ENCODE peak calls at places on chromosomes 7 and 10, in four cellular contexts. E, L, H and X are unnamed samples. For H3K36me3, the result is how much of the 10 kb centered on the place peaks cover.

GRCh38 chr10:78169214-78169613 is 135.6 kb downstream of the RPS24 start:
- DNase-seq in L (no peak), H (no peak), E (no peak), X (no peak)

GRCh38 chr7:42414961-42415505 is 178.0 kb upstream of the GLI3 start:
- DNase-seq in H (no peak), L (peak), E (no peak), X (no peak)

GRCh38 chr7:90579181-90579688 is 16.9 kb upstream of the CDK14 start:
- DNase-seq in E (no peak), L (peak), H (no peak), X (peak)

GRCh38 chr10:106705576-106706526 is 458.7 kb downstream of the SORCS1 start:
- DNase-seq in L (peak), H (peak), E (no peak), X (no peak)

GRCh38 chr7:83851551-83851950 is 202.6 kb upstream of the SEMA3E start:
- DNase-seq in L (no peak), H (no peak), E (no peak), X (no peak)

GRCh38 chr7:49773082-49773938 is at the start of gene VWC2:
- DNase-seq in E (no peak), L (no peak), H (no peak), X (no peak)

GRCh38 chr10:3622845-3623621 is 162.0 kb downstream of the KLF6 start:
- DNase-seq in E (no peak), H (no peak), L (no peak), X (peak)

GRCh38 chr7:82803411-82803810 is 359.3 kb downstream of the PCLO start:
- DNase-seq in E (no peak), L (no peak), H (no peak), X (no peak)

GRCh38 chr7:149828357-149829309 is 9.5 kb upstream of the ZNF862 start:
- DNase-seq in H (no peak), E (no peak), L (no peak), X (no peak)

GRCh38 chr10:93550634-93551033 is 15.8 kb upstream of the FFAR4 start:
- DNase-seq in L (no peak), H (peak), E (no peak), X (no peak)

GRCh38 chr7:43232376-43232775 is 119.9 kb downstream of the HECW1 start:
- DNase-seq in L (no peak), H (no peak), E (no peak), X (no peak)

GRCh38 chr7:35802102-35802466 is 1.2 kb downstream of the SEPTIN7 start:
- DNase-seq in L (no peak), H (no peak), E (no peak), X (no peak)

GRCh38 chr7:97818066-97818663 is 54.0 kb downstream of the ASNS start:
- DNase-seq in H (no peak), E (no peak), L (no peak), X (no peak)

DNA sequence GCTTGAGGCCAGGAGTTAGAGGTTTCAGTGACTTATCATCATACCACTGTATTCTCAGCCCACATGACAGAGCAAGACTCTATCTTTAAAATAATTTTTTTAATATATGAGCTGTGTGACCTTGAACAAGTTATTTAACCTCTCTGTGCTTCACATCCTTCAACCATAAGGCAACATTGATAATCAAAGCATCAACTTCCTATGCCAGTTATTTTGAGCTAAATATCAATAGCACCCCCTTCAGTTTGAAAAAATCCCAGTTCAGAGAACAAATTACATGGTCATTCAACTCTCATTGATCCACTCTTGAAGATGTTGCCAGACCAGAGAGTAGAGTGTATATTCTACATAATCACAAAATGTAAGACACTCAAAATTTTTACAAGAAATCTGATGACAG is 53.0 kb downstream of the ASNS start:
- DNase-seq in E (no peak), L (no peak), H (no peak), X (no peak)
- TF ChIP-seq CTCF in E (peak), L (peak), H (peak), X (no peak)

DNA sequence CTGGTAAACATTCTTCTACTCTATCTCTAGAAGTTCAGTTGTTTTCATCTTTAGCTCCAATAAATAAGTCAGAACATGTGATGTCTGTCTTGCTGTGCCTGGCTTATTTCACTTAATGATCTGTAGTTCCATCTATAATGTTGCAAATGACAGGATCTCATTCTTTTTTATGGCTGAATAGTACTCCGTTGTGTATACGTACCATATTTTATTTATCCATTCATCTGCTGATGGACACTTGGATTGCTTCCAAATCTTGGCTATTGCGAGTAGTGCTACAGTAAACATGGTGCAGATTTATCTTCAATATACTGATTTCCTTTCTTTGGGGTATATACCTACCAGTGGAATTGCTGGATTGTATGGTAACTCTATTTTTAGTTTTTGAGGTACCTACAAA is 124.4 kb downstream of the ZNF33B start:
- DNase-seq in H (no peak), L (no peak), E (no peak), X (no peak)
- H3K4me3 ChIP-seq in H (no peak), L (no peak), E (no peak), X (no peak)

GRCh38 chr7:99344061-99344647 is 18.5 kb downstream of the ARPC1A start:
- DNase-seq in H (no peak), E (no peak), L (no peak), X (no peak)
- H3K36me3 ChIP-seq in H (under half), E (under half), L (under half), X (under half)

DNA sequence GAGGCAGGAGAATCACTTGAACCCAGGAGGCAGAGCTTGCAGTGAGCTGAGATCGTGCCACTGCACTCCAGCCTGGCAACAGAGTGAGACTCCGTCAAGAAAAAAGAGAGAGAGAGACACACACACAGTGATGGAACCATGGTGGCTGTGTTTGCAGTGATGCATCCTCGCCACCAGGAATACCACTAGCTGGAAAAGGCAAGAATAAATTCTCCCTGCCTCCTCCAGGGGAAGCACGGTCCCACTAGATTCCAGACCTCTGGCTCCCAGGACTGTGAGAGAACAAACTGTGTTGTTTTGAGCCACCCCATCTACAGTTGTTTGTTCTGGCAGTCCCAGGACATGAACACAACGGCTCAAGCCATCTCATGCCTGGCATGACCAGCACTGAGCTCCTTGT is 320.3 kb upstream of the FOXK1 start:
- DNase-seq in H (no peak), L (no peak), E (no peak), X (no peak)
- TF ChIP-seq CTCF in H (no peak), L (no peak), E (no peak), X (no peak)

DNA sequence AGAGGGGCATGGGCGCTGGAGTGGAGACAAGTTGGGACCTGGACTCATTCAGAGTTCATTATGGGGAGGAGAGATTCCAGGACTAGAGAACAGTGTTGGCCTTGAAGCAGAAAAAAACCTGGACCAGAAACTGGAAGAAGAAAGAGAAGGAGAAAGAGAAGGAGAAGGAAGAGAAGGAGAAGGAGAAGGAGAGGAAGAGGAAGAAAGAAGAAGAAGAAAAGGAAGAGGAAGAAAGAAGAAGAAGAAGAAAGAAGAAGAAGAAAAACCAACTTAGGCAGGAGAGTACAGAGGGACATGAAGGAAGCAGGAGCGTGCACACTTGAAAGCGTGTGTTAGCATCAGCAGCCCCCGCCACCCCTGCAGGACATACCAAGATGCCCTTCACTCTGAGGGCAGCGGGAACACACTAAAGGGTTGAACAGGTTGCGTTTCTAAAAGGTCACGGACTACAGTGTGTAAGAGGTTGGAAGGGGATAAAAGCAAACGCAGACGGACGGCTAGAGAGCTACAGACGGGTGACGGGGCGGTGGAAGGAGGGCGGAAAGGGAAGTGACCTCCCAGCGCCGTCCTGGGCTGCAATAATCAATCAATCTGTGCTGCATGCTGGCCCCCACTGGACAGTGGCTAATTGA is 95.3 kb downstream of the SEC61G start:
- DNase-seq in L (no peak), H (no peak), E (no peak), X (no peak)
- H3K4me3 ChIP-seq in L (peak), H (peak), E (no peak), X (no peak)

GRCh38 chr10:119908201-119908600 is 15.7 kb downstream of the SEC23IP start:
- DNase-seq in H (no peak), E (no peak), L (no peak), X (no peak)

GRCh38 chr10:119910689-119911088 is 18.2 kb downstream of the SEC23IP start:
- DNase-seq in L (no peak), E (no peak), H (no peak), X (no peak)
- H3K36me3 ChIP-seq in L (under half), E (under half), H (under half), X (under half)

GRCh38 chr10:85784792-85785191 is 581.8 kb downstream of the GRID1 start:
- DNase-seq in L (no peak), E (no peak), H (no peak), X (no peak)

GRCh38 chr10:85789125-85789524 is 577.5 kb downstream of the GRID1 start:
- DNase-seq in H (no peak), L (no peak), E (no peak), X (no peak)

GRCh38 chr10:85788570-85788969 is 578.0 kb downstream of the GRID1 start:
- DNase-seq in E (no peak), L (no peak), H (no peak), X (no peak)

GRCh38 chr10:85787393-85787792 is 579.2 kb downstream of the GRID1 start:
- DNase-seq in H (no peak), L (no peak), E (no peak), X (no peak)

DNA sequence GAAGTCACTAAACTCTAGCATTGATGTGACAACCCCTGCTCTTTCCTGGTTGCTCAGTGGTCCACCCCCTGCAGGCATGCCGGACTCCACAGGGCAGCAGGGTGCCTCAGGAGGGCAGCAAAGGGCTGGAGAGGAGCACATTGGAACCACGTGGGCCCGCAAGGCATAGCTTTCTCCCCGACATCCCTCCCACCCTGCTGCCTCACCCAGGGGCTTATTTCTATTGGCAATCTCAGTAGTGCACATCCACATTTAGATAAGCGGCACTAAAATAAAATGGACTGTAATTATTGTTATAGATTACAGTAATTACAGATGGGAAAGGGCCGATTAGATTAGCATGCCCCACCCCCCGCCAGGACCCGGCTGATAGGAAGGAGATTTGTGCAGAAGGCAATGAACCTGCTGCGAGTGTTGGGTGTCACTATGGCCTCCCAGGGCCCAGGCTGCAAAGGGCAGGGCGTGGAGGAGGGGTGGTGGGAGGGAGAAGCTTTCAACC is 580.1 kb downstream of the GRID1 start:
- DNase-seq in L (no peak), H (no peak), E (no peak), X (no peak)
- TF ChIP-seq CTCF in L (no peak), H (no peak), E (peak), X (no peak)

DNA sequence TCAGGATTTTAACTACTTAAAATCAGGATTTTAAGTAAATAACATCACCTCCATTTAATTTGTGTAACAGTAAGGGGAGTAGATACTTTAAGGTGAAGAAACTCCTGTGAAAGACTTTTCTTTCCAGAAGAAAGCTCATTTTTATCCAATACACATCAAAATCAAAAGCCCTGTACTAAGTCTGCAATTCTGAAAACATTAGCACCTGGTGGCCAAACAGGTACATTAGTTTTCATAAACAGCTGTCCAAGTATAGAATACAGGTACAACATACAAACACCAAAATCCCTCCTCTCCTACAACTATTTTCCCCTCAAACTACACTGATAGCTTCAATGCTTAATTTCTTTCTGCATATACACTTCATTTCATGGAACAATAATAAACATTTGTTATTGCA is 22.9 kb downstream of the FAM3C start:
- DNase-seq in H (no peak), L (no peak), E (no peak), X (no peak)
- H3K4me3 ChIP-seq in H (no peak), L (no peak), E (no peak), X (no peak)

GRCh38 chr10:71756441-71757191 is 16.7 kb downstream of the VSIR start:
- DNase-seq in H (no peak), L (no peak), E (no peak), X (peak)
- H3K36me3 ChIP-seq in H (under half), L (under half), E (under half), X (half or more)

GRCh38 chr7:53050433-53050832 is 15.0 kb downstream of the POM121L12 start:
- DNase-seq in L (no peak), H (no peak), E (no peak), X (no peak)
- TF ChIP-seq CTCF in L (no peak), H (no peak), E (no peak), X (no peak)